ENCODE peak calls at places on chromosomes 6 and 20, in seven cellular contexts. N is NCI-H748 treated with DMSO at 0.1 percent for 48 hours; J is NCI-H460; W is EL; Y is hippocampal formation; L is effector memory CD4-positive, alpha-beta T cell; D is posterior cingulate gyrus. O is an unnamed sample.

GRCh38 chr6:36378243-36378920 is 9.1 kb downstream of the ETV7 start:
- DNase-seq in N (no peak), J (no peak), W (no peak), Y (no peak), L (no peak), D (no peak), O (no peak)

GRCh38 chr6:121443953-121444590 is 8.6 kb downstream of the GJA1 start:
- DNase-seq in N (no peak), J (no peak), W (peak; percentile 45), Y (no peak), L (no peak), D (no peak), O (no peak)

GRCh38 chr20:45368221-45368980 is 5.4 kb downstream of the SYS1 start:
- DNase-seq in N (no peak), J (no peak), W (no peak), Y (no peak), L (no peak), D (no peak), O (no peak)

GRCh38 chr6:71396410-71396801 is 107.8 kb downstream of the OGFRL1 start:
- DNase-seq in N (no peak), J (no peak), W (no peak), Y (no peak), L (no peak), D (no peak), O (no peak)

GRCh38 chr20:45407067-45407745 is 883 bp upstream of the DBNDD2 start:
- DNase-seq in N (no peak), J (no peak), W (peak; percentile 18), Y (peak; percentile 46), L (no peak), D (peak; percentile 57), O (peak; percentile 61)

GRCh38 chr6:117733341-117733740 is 58.1 kb downstream of the NUS1 start:
- DNase-seq in N (no peak), J (no peak), W (no peak), Y (no peak), L (no peak), D (no peak), O (no peak)

GRCh38 chr6:150687508-150687907 is 87.8 kb downstream of the PLEKHG1 start:
- DNase-seq in N (no peak), J (no peak), W (no peak), Y (no peak), L (no peak), D (no peak), O (no peak)

GRCh38 chr6:170286246-170286933 is 4.5 kb downstream of the DLL1 start:
- DNase-seq in N (peak; percentile 45), J (no peak), W (no peak), Y (peak; percentile 64), L (no peak), D (peak; percentile 67), O (peak; percentile 84)

GRCh38 chr6:140850438-140850837 is 1282.3 kb upstream of the GJE1 start:
- DNase-seq in N (no peak), J (no peak), W (peak; percentile 76), Y (no peak), L (no peak), D (no peak), O (no peak)

GRCh38 chr20:3732327-3733118 is at the start of gene HSPA12B:
- DNase-seq in N (no peak), J (no peak), W (no peak), Y (no peak), L (no peak), D (no peak), O (no peak)

GRCh38 chr20:36815454-36816091 is 42.0 kb upstream of the DSN1 start:
- DNase-seq in N (no peak), J (no peak), W (no peak), Y (no peak), L (no peak), D (no peak), O (no peak)

GRCh38 chr6:98769546-98769945 is 64.8 kb upstream of the POU3F2 start:
- DNase-seq in N (peak; percentile 9), J (peak; percentile 8), W (no peak), Y (no peak), L (no peak), D (peak; percentile 5), O (no peak)

GRCh38 chr20:20731945-20732296 is 19.5 kb upstream of the RALGAPA2 start:
- DNase-seq in N (no peak), J (no peak), W (no peak), Y (no peak), L (no peak), D (no peak), O (no peak)

GRCh38 chr20:35953411-35954199 is 697 bp downstream of the SCAND1 start:
- DNase-seq in N (no peak), J (peak; percentile 11), W (peak; percentile 49), Y (no peak), L (peak; percentile 61), D (peak; percentile 36), O (no peak)

GRCh38 chr20:50826121-50826520 is 31.3 kb downstream of the BCAS4 start:
- DNase-seq in N (no peak), J (no peak), W (no peak), Y (no peak), L (no peak), D (no peak), O (no peak)

GRCh38 chr6:20180935-20181334 is 31.3 kb downstream of the MBOAT1 start:
- DNase-seq in N (no peak), J (no peak), W (no peak), Y (no peak), L (no peak), D (no peak), O (no peak)

GRCh38 chr20:32762754-32763201 is 593 bp downstream of the DNMT3B start:
- DNase-seq in N (no peak), J (no peak), W (no peak), Y (no peak), L (no peak), D (no peak), O (no peak)

GRCh38 chr6:85662251-85662650 is 19.6 kb upstream of the SYNCRIP start:
- DNase-seq in N (no peak), J (no peak), W (peak; percentile 30), Y (no peak), L (no peak), D (no peak), O (no peak)

GRCh38 chr6:45115696-45116095 is 212.4 kb upstream of the RUNX2 start:
- DNase-seq in N (no peak), J (no peak), W (peak; percentile 6), Y (no peak), L (no peak), D (no peak), O (no peak)

GRCh38 chr20:10002871-10003270 is 31.9 kb upstream of the ANKEF1 start:
- DNase-seq in N (no peak), J (no peak), W (no peak), Y (no peak), L (no peak), D (no peak), O (no peak)

GRCh38 chr20:40265872-40266533 is 423.0 kb downstream of the MAFB start:
- DNase-seq in N (no peak), J (peak; percentile 6), W (peak; percentile 36), Y (peak; percentile 12), L (no peak), D (peak; percentile 22), O (no peak)

GRCh38 chr6:115969207-115969929 is 91.3 kb downstream of the FRK start:
- DNase-seq in N (no peak), J (no peak), W (peak; percentile 15), Y (peak; percentile 23), L (no peak), D (peak; percentile 35), O (peak; percentile 67)

GRCh38 chr20:52457826-52458225 is 266.2 kb upstream of the ZFP64 start:
- DNase-seq in N (no peak), J (no peak), W (no peak), Y (no peak), L (no peak), D (no peak), O (no peak)

GRCh38 chr6:141562181-141562800 is 570.4 kb upstream of the GJE1 start:
- DNase-seq in N (peak; percentile 87), J (peak; percentile 27), W (peak; percentile 34), Y (no peak), L (no peak), D (no peak), O (peak; percentile 3)